ENCODE peak calls at places on chromosomes 16 and 17, in eight cellular contexts. B is brain microvascular endothelial cell, Q is aorta, V is mucosa of descending colon, J is trophoblast cell, T is Peyer's patch, F is fibroblast of pulmonary artery, D is Caco-2. Z is an unnamed sample.
A peak's percentile ranks its signal among the peaks of the same experiment; 100 is the strongest.

GRCh38 chr16:67100569-67101300 is 9.0 kb upstream of the PHAF1 start:
- DNase-seq in D (no peak), J (peak; percentile 70), T (no peak), B (no peak), Q (no peak), F (peak; percentile 64), V (no peak), Z (no peak)

GRCh38 chr16:17396762-17397498 is 73.8 kb downstream of the XYLT1 start:
- DNase-seq in B (peak; percentile 30), Q (no peak), J (no peak), D (no peak), V (no peak), F (peak; percentile 80), T (no peak), Z (peak; percentile 25)

GRCh38 chr17:63022567-63022966 is 56.5 kb downstream of the TANC2 start:
- DNase-seq in D (no peak), T (no peak), V (no peak), J (peak; percentile 12), B (no peak), F (no peak), Q (no peak), Z (no peak)

GRCh38 chr17:13931752-13932477 is 137.4 kb upstream of the COX10 start:
- DNase-seq in D (no peak), B (peak; percentile 4), T (peak; percentile 72), V (peak; percentile 54), Q (no peak), J (peak; percentile 73), F (peak; percentile 37), Z (no peak)

GRCh38 chr16:84239910-84240309 is at the start of gene KCNG4:
- DNase-seq in D (no peak), T (no peak), Q (no peak), F (no peak), B (no peak), V (no peak), J (no peak), Z (no peak)

GRCh38 chr17:12388206-12388605 is 277.5 kb upstream of the MYOCD start:
- DNase-seq in J (no peak), D (no peak), V (no peak), F (peak; percentile 10), T (no peak), B (peak; percentile 75), Q (no peak), Z (no peak)

GRCh38 chr17:42908872-42909700 is 8.5 kb downstream of the G6PC1 start:
- DNase-seq in Q (no peak), V (no peak), J (no peak), D (no peak), B (no peak), F (no peak), T (no peak), Z (no peak)

GRCh38 chr17:65290616-65291015 is 153.4 kb downstream of the RGS9 start:
- DNase-seq in J (no peak), Q (no peak), D (no peak), V (peak; percentile 90), F (no peak), T (no peak), B (no peak), Z (no peak)

GRCh38 chr17:48427598-48427997 is 2.4 kb downstream of the SKAP1 start:
- DNase-seq in Q (no peak), T (peak; percentile 62), V (no peak), B (no peak), F (no peak), J (no peak), D (no peak), Z (peak; percentile 12)

GRCh38 chr16:78599271-78599670 is 499.8 kb downstream of the WWOX start:
- DNase-seq in Q (no peak), T (no peak), V (no peak), D (no peak), B (no peak), F (no peak), J (no peak), Z (no peak)

GRCh38 chr17:38861399-38861843 is 7.9 kb upstream of the RPL23 start:
- DNase-seq in D (no peak), V (no peak), T (no peak), F (no peak), Q (no peak), J (no peak), B (no peak), Z (no peak)

DNA sequence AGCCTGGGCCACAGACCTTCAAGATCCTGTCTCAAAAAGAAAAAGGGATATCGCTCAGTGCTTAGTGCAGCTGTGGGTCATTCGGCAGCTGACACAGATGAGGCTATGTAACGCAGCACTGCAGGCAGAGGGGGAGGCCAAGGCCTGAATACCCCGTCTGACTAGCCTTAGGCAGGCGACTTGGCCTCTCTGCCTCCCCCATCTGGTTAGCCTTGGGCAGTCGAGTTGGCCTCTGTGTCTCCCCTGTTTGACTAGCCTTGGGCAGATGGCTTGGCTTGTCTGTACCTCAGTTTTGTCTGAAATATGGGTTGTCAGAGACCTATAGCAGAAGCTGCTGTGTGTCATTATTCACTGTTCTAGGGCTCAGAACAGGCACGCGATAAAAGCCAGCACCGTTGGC is 10.0 kb downstream of the SPATA33 start:
- DNase-seq in T (no peak), V (no peak), J (no peak), F (no peak), B (no peak), Q (no peak), D (no peak), Z (no peak)
- H3K4me3 ChIP-seq in T (no peak overlapping the region), V (no peak overlapping the region), J (peak overlapping the region; percentile 2), F (no peak overlapping the region), B (no peak overlapping the region), Q (no peak overlapping the region), D (no peak overlapping the region), Z (no peak overlapping the region)

GRCh38 chr16:30091474-30092372 is at the start of gene TBX6:
- DNase-seq in J (peak; percentile 98), F (peak; percentile 90), T (peak; percentile 93), V (peak; percentile 96), B (peak; percentile 82), D (peak; percentile 88), Q (peak; percentile 98), Z (peak; percentile 86)
- H3K4me3 ChIP-seq in J (peak within 1 kb of the TSS; percentile 66), F (peak within 1 kb of the TSS; percentile 50), T (peak within 1 kb of the TSS; percentile 64), V (peak within 1 kb of the TSS; percentile 14), B (peak within 1 kb of the TSS; percentile 62), D (peak within 1 kb of the TSS; percentile 53), Q (peak within 1 kb of the TSS; percentile 0), Z (peak within 1 kb of the TSS; percentile 59)

GRCh38 chr17:79919862-79920720 is 80.9 kb upstream of the CBX4 start:
- DNase-seq in V (peak; percentile 52), Q (peak; percentile 53), J (no peak), B (no peak), T (no peak), F (no peak), D (no peak), Z (no peak)

GRCh38 chr17:79920751-79921410 is 81.6 kb upstream of the CBX4 start:
- DNase-seq in Q (no peak), F (no peak), D (no peak), J (no peak), B (no peak), T (no peak), V (peak; percentile 52), Z (no peak)

GRCh38 chr17:79922798-79923197 is 83.6 kb upstream of the CBX4 start:
- DNase-seq in V (peak; percentile 27), J (no peak), B (no peak), T (no peak), D (no peak), Q (no peak), F (no peak), Z (peak; percentile 2)

GRCh38 chr17:79922161-79922569 is 82.9 kb upstream of the CBX4 start:
- DNase-seq in F (no peak), B (no peak), D (no peak), V (peak; percentile 67), T (no peak), J (no peak), Q (no peak), Z (no peak)

DNA sequence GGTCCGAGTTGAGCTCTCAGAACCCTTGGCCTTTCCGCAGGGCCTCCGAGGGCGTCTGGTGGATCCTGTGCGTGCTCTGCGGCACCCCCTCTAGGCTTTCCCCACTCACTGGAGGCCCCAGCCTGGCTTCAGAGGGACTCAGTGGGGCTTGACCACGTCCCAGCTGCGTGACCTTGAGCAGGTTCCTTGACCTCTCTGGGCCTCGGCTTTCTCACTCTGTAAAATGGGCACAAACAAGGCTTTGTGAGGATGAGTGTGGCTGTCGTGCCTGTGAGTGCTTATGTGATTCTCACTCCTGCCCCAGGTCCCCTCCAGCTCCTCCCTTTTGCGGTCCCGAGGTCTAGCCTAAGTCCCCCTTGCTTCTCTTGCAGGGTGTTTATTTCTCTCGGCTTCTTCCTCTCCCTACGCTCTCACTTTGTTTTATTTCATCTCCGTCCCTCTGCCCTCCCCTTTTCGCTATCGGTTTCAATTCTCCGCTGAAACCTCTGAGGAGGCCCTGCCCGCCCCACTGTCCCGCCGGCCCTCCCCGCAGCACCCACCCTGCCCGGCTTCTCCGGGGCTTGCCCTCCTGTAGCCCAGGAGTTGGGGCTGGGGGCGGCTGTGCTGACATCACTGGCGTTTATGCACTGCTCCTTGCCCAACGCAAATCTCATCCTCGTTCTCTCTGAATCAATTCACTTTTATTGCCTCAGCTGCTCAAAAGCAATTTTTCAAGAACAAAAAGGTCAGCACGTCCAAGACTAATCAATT is 82.3 kb upstream of the CBX4 start:
- DNase-seq in B (no peak), D (no peak), F (no peak), J (no peak), Q (no peak), V (peak; percentile 51), T (no peak), Z (no peak)
- H3K4me3 ChIP-seq in B (no peak overlapping the region), D (no peak overlapping the region), F (no peak overlapping the region), J (peak overlapping the region; percentile 27), Q (no peak overlapping the region), V (no peak overlapping the region), T (peak overlapping the region; percentile 46), Z (no peak overlapping the region)

GRCh38 chr16:57479043-57479421 is 7.3 kb downstream of the DOK4 start:
- DNase-seq in F (no peak), B (no peak), Q (peak; percentile 78), V (peak; percentile 56), T (peak; percentile 44), J (no peak), D (peak; percentile 36), Z (no peak)

GRCh38 chr16:57480127-57480753 is 6.1 kb downstream of the DOK4 start:
- DNase-seq in T (no peak), D (peak; percentile 98), F (peak; percentile 79), J (peak; percentile 69), Q (peak; percentile 91), B (peak; percentile 49), V (peak; percentile 92), Z (no peak)

GRCh38 chr16:57480754-57481230 is 5.5 kb downstream of the DOK4 start:
- DNase-seq in T (no peak), D (no peak), J (no peak), V (peak; percentile 55), B (no peak), F (no peak), Q (peak; percentile 60), Z (no peak)

GRCh38 chr16:57478396-57479024 is 7.8 kb downstream of the DOK4 start:
- DNase-seq in V (no peak), Q (peak; percentile 38), B (no peak), J (no peak), D (no peak), F (no peak), T (peak; percentile 29), Z (no peak)

GRCh38 chr16:57479422-57480126 is 6.7 kb downstream of the DOK4 start:
- DNase-seq in F (peak; percentile 78), V (peak; percentile 79), B (peak; percentile 42), D (peak; percentile 89), J (no peak), T (no peak), Q (peak; percentile 81), Z (no peak)
- H3K4me3 ChIP-seq in F (peak overlapping the region; percentile 63), V (no peak overlapping the region), B (peak overlapping the region; percentile 63), D (peak overlapping the region; percentile 50), J (peak overlapping the region; percentile 38), T (peak overlapping the region; percentile 64), Q (peak overlapping the region; percentile 4), Z (no peak overlapping the region)

GRCh38 chr16:11213799-11214198 is 42.2 kb downstream of the SOCS1 start:
- DNase-seq in V (no peak), B (no peak), T (no peak), F (no peak), D (no peak), Q (no peak), J (no peak), Z (no peak)
- H3K4me3 ChIP-seq in V (no peak overlapping the region), B (no peak overlapping the region), T (no peak overlapping the region), F (no peak overlapping the region), D (no peak overlapping the region), Q (no peak overlapping the region), J (no peak overlapping the region), Z (no peak overlapping the region)

Z was measured in CD8-positive, alpha-beta T cell.